ENCODE peak calls at places on chromosomes 13 and 19, in five cellular contexts. L is pancreas, P is mammary epithelial cell, C is adrenal gland, R is cardiac muscle cell. Q is an unnamed sample.
A peak's percentile ranks its signal among the peaks of the same experiment; 100 is the strongest.

GRCh38 chr19:5253403-5254110 is 87.1 kb downstream of the PTPRS start:
- DNase-seq in P (no peak), L (no peak), C (no peak), R (no peak), Q (no peak)

GRCh38 chr19:55165952-55166529 is 372 bp downstream of the DNAAF3 start:
- DNase-seq in C (peak; percentile 51), R (peak; percentile 91), L (peak; percentile 64), P (peak; percentile 75), Q (peak; percentile 84)

GRCh38 chr19:4088975-4089374 is 22.3 kb upstream of the ZBTB7A start:
- DNase-seq in P (no peak), L (no peak), C (no peak), R (no peak), Q (no peak)

GRCh38 chr13:94595006-94595942 is 678 bp downstream of the TGDS start:
- DNase-seq in R (peak; percentile 28), P (peak; percentile 30), L (no peak), C (peak; percentile 21), Q (peak; percentile 38)

GRCh38 chr13:71017607-71018006 is 849.4 kb downstream of the DACH1 start:
- DNase-seq in C (no peak), R (no peak), P (no peak), L (no peak), Q (no peak)

GRCh38 chr13:111953546-111954178 is 113.3 kb upstream of the SOX1 start:
- DNase-seq in C (no peak), L (no peak), R (no peak), P (no peak), Q (no peak)

GRCh38 chr13:81140675-81141074 is 799.7 kb upstream of the SPRY2 start:
- DNase-seq in C (no peak), P (no peak), L (no peak), R (no peak), Q (no peak)

GRCh38 chr19:49057636-49058234 is at the start of gene CGB7:
- DNase-seq in R (peak; percentile 77), C (peak; percentile 63), L (peak; percentile 64), P (peak; percentile 69), Q (peak; percentile 53)

GRCh38 chr13:73307481-73307880 is 248.7 kb downstream of the KLF5 start:
- DNase-seq in C (no peak), P (no peak), L (no peak), R (no peak), Q (no peak)

GRCh38 chr19:49872245-49873148 is 4.7 kb downstream of the AKT1S1 start:
- DNase-seq in L (peak; percentile 24), P (no peak), C (no peak), R (no peak), Q (no peak)

GRCh38 chr13:26457212-26457611 is 100.3 kb upstream of the WASF3 start:
- DNase-seq in R (no peak), C (no peak), L (no peak), P (peak; percentile 32), Q (no peak)

GRCh38 chr19:19120308-19121156 is 17.7 kb downstream of the TMEM161A start:
- DNase-seq in R (peak; percentile 95), C (peak; percentile 47), L (peak; percentile 12), P (no peak), Q (peak; percentile 97)

GRCh38 chr13:46866150-46866549 is 30.7 kb downstream of the HTR2A start:
- DNase-seq in L (no peak), P (peak; percentile 57), R (peak; percentile 24), C (no peak), Q (peak; percentile 87)

GRCh38 chr19:57664269-57665127 is 4.2 kb upstream of the ZSCAN4 start:
- DNase-seq in R (peak; percentile 88), P (peak; percentile 39), C (peak; percentile 65), L (peak; percentile 11), Q (peak; percentile 54)

GRCh38 chr13:90239130-90239529 is 1108.4 kb upstream of the MIR17HG start:
- DNase-seq in L (no peak), P (no peak), R (no peak), C (no peak), Q (no peak)

GRCh38 chr13:75135325-75135825 is 346.6 kb downstream of the TBC1D4 start:
- DNase-seq in R (no peak), L (no peak), P (peak; percentile 92), C (no peak), Q (peak; percentile 98)

GRCh38 chr13:25659091-25659502 is 287.3 kb downstream of the ATP8A2 start:
- DNase-seq in R (no peak), P (peak; percentile 31), C (no peak), L (no peak), Q (peak; percentile 39)

GRCh38 chr19:40464059-40465024 is 1.2 kb downstream of the BLVRB start:
- DNase-seq in P (peak; percentile 86), L (peak; percentile 82), R (peak; percentile 82), C (peak; percentile 90), Q (peak; percentile 94)

DNA sequence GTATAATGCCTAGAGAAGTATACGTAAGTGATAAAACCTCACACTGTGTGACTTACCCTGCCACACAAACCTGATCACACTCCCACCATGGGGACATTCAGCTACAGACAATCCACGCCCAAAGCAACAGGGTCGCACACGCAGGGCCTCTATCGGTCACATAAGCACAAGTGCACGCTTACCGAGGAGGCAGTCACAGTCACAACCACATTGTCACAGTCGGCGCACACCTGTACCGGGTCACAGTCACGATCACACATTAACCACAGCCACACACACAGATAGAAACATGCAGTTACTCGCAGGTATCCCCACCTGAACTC is 584 bp downstream of the ZNF566 start:
- DNase-seq in R (peak; percentile 14), L (no peak), C (no peak), P (no peak), Q (no peak)
- TF ChIP-seq CTCF in R (no peak), L (no peak), C (no peak), P (no peak), Q (no peak)

GRCh38 chr19:28213476-28214082 is 999.4 kb downstream of the UQCRFS1 start:
- DNase-seq in L (no peak), P (no peak), R (no peak), C (peak; percentile 17), Q (no peak)

GRCh38 chr19:28207244-28207643 is 1005.7 kb downstream of the UQCRFS1 start:
- DNase-seq in R (no peak), C (no peak), L (no peak), P (no peak), Q (no peak)

GRCh38 chr19:28208745-28209144 is 1004.2 kb downstream of the UQCRFS1 start:
- DNase-seq in R (no peak), L (no peak), C (no peak), P (no peak), Q (no peak)
- H3K4me3 ChIP-seq in R (no peak overlapping the region), L (no peak overlapping the region), C (no peak overlapping the region), P (no peak overlapping the region), Q (no peak overlapping the region)

GRCh38 chr13:51221674-51222509 is at the start of gene FAM124A:
- DNase-seq in L (peak; percentile 36), R (peak; percentile 81), P (no peak), C (peak; percentile 62), Q (peak; percentile 21)
- TF ChIP-seq CTCF in L (no peak), R (no peak), P (peak; percentile 20), C (no peak), Q (no peak)

GRCh38 chr19:43534811-43535761 is 2.1 kb downstream of the ZNF575 start:
- DNase-seq in P (no peak), R (peak; percentile 79), C (peak; percentile 74), L (peak; percentile 60), Q (peak; percentile 75)

GRCh38 chr19:43532571-43532961 is 422 bp upstream of the ZNF575 start:
- DNase-seq in C (peak; percentile 49), R (no peak), P (no peak), L (peak; percentile 50), Q (no peak)

GRCh38 chr19:43532962-43533545 is at the start of gene ZNF575:
- DNase-seq in R (peak; percentile 96), L (peak; percentile 89), P (peak; percentile 92), C (peak; percentile 89), Q (peak; percentile 95)

GRCh38 chr19:43533546-43534304 is 737 bp downstream of the ZNF575 start:
- DNase-seq in C (peak; percentile 99), L (peak; percentile 98), R (peak; percentile 100), P (peak; percentile 97), Q (peak; percentile 100)

DNA sequence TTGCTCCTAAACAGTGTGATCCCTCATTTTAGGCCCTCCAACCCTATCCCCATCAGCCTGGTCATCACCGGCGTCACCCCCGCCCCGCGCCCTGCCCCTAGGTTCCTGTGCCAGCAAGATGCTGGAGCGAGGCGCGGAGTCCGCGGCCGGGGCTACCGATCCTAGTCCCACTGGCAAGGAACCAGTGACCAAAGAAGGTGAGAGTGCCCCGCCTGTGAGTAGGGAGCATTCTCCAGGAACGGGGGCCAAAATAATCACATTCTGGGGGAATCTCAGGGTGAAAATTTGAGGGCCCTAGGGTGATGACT is 1.3 kb downstream of the ZNF575 start:
- DNase-seq in P (no peak), L (no peak), R (no peak), C (no peak), Q (no peak)
- H3K4me3 ChIP-seq in P (peak overlapping the region; percentile 2), L (no peak overlapping the region), R (no peak overlapping the region), C (no peak overlapping the region), Q (peak overlapping the region; percentile 56)

GRCh38 chr19:2268861-2269243 is 12.6 kb upstream of the JSRP1 start:
- DNase-seq in P (no peak), L (no peak), C (no peak), R (no peak), Q (no peak)

GRCh38 chr19:2270572-2271515 is 11.1 kb downstream of the PEAK3 start:
- DNase-seq in L (peak; percentile 84), P (peak; percentile 78), R (peak; percentile 56), C (peak; percentile 87), Q (peak; percentile 91)

GRCh38 chr19:2268480-2268830 is 12.2 kb upstream of the JSRP1 start:
- DNase-seq in L (no peak), R (no peak), P (no peak), C (no peak), Q (no peak)

GRCh38 chr19:2270157-2270571 is 11.8 kb downstream of the PEAK3 start:
- DNase-seq in C (peak; percentile 77), P (no peak), R (no peak), L (peak; percentile 60), Q (no peak)

GRCh38 chr19:2269244-2270156 is 12.5 kb downstream of the PEAK3 start:
- DNase-seq in P (peak; percentile 94), L (peak; percentile 99), C (peak; percentile 99), R (peak; percentile 96), Q (peak; percentile 97)
- TF ChIP-seq CTCF in P (no peak), L (no peak), C (no peak), R (no peak), Q (no peak)

GRCh38 chr13:48876289-48876688 is 99.4 kb upstream of the FNDC3A start:
- DNase-seq in L (no peak), C (no peak), P (no peak), R (no peak), Q (no peak)

GRCh38 chr13:48874165-48874564 is 101.5 kb upstream of the FNDC3A start:
- DNase-seq in C (no peak), L (no peak), R (peak; percentile 30), P (no peak), Q (no peak)

GRCh38 chr13:48873081-48873480 is 102.6 kb upstream of the FNDC3A start:
- DNase-seq in C (no peak), L (no peak), R (no peak), P (no peak), Q (no peak)

GRCh38 chr13:48873598-48873997 is 102.1 kb upstream of the FNDC3A start:
- DNase-seq in P (peak; percentile 62), R (peak; percentile 23), C (no peak), L (no peak), Q (peak; percentile 31)

DNA sequence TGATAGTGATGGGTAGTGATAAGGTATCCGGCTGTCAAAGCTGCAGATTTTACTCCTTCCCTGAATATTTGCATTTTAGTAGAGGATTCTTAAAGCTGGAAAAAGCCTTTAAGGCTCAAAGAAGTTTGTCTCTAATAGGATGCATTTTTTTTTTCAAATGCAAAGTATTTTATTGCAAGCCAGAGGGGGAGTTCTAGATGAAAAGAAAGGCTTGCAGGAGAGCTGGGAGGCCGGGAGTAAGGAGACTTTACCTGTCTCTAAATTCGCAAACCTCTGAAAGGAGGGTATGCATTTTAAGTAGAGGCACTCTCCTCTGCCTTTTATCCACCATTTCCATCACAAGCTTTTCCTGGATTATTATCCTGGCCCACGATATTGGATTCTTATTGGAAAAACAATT is 100.6 kb upstream of the FNDC3A start:
- DNase-seq in R (no peak), P (no peak), L (no peak), C (no peak), Q (no peak)
- H3K4me3 ChIP-seq in R (no peak overlapping the region), P (no peak overlapping the region), L (no peak overlapping the region), C (no peak overlapping the region), Q (no peak overlapping the region)